ENCODE peak calls at places on chromosomes 6 and 20, in four cellular contexts. O is IMR-90, Z is neural crest cell, U is BE2C. E is an unnamed sample.
A peak's percentile ranks its signal among the peaks of the same experiment; 100 is the strongest.

GRCh38 chr6:3162565-3163247 is 5.4 kb upstream of the TUBB2A start:
- DNase-seq in O (peak; percentile 71), U (peak; percentile 87), Z (peak; percentile 65), E (peak; percentile 96)

GRCh38 chr20:56900252-56900651 is 271.1 kb downstream of the TFAP2C start:
- DNase-seq in O (no peak), U (no peak), Z (no peak), E (no peak)

GRCh38 chr6:7236312-7237209 is 76.4 kb downstream of the SSR1 start:
- DNase-seq in O (no peak), Z (no peak), U (no peak), E (no peak)

GRCh38 chr6:91166271-91166670 is 579.4 kb upstream of the MAP3K7 start:
- DNase-seq in Z (no peak), U (no peak), O (no peak), E (no peak)

GRCh38 chr20:41169791-41170351 is 32.5 kb downstream of the PLCG1 start:
- DNase-seq in U (no peak), Z (no peak), O (peak; percentile 78), E (no peak)

GRCh38 chr20:52105045-52105572 is 86.5 kb downstream of the ZFP64 start:
- DNase-seq in O (peak; percentile 26), U (peak; percentile 63), Z (no peak), E (no peak)

GRCh38 chr6:161238076-161238869 is 35.6 kb downstream of the AGPAT4 start:
- DNase-seq in U (no peak), O (peak; percentile 76), Z (no peak), E (no peak)

GRCh38 chr6:124995645-124996325 is 33.5 kb downstream of the RNF217 start:
- DNase-seq in U (no peak), O (no peak), Z (no peak), E (no peak)

GRCh38 chr6:131979515-131980337 is 28.6 kb upstream of the CCN2 start:
- DNase-seq in U (no peak), O (peak; percentile 97), Z (no peak), E (no peak)

GRCh38 chr6:159959976-159960384 is 8.9 kb upstream of the IGF2R start:
- DNase-seq in Z (no peak), U (no peak), O (peak; percentile 58), E (no peak)

DNA sequence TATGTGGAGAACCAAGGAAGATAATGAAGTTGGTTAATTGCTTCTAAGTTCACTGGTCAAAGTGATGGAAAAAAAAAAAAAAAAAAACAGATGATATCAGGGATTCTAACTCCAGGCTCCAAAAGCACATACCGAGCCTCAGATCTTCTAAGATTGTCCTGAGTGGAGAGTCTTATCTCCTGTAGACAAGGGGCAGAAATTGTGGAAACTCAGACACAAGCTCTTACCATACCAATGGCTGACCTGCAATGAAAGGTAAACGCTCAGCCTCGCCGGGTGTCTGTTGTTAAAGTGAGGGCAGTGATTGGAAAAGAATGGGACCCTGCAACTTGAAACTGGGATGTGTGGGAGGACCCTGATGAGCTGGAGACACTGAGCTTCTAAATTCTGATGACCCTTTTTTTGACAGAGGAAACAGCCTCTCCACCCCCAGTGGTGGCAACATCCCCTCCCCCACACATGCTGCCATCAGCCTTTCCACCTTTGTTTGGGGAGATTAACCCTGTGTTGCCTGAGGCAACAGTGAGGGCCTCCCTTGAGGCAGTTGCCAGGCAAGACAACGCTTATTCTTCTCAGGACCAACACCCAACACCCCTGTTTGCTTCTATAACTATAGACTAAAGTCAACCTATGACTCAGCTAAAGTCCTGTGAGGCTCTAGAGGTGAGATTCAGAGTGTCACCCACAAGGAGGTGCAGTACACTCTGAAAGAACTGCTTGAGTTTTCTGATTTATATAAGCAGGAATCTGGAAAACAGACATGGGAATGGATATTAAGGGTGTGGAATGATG is 154.0 kb downstream of the THBS2 start:
- DNase-seq in Z (no peak), O (peak; percentile 70), U (no peak), E (no peak)
- TF ChIP-seq CTCF in Z (no peak), O (peak; percentile 36), U (no peak), E (no peak)

DNA sequence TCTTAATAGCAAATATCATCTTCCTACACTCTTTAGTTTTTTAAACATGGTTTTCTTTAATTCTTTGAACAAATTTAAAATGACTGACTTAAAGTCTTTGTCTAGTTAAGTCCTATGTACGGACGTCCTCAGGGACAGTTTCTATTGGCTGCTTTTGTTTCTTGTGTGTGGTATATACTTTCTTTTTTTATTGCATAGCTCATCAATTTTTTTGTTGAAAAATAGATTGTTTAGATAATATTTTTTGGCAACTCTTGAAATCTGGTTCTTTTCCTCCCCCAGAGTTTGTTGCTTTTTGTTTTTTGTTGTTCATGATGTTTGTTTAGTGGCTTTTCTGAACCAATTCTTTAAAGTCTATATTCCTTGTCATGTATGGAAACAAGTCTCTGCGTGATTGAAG is 479.8 kb downstream of the PREX1 start:
- DNase-seq in O (no peak), U (no peak), Z (no peak), E (no peak)
- TF ChIP-seq CTCF in O (no peak), U (no peak), Z (no peak), E (no peak)

GRCh38 chr20:38136421-38137245 is 28.4 kb downstream of the TGM2 start:
- DNase-seq in U (no peak), Z (no peak), O (no peak), E (no peak)
- TF ChIP-seq CTCF in U (no peak), Z (no peak), O (no peak), E (no peak)

DNA sequence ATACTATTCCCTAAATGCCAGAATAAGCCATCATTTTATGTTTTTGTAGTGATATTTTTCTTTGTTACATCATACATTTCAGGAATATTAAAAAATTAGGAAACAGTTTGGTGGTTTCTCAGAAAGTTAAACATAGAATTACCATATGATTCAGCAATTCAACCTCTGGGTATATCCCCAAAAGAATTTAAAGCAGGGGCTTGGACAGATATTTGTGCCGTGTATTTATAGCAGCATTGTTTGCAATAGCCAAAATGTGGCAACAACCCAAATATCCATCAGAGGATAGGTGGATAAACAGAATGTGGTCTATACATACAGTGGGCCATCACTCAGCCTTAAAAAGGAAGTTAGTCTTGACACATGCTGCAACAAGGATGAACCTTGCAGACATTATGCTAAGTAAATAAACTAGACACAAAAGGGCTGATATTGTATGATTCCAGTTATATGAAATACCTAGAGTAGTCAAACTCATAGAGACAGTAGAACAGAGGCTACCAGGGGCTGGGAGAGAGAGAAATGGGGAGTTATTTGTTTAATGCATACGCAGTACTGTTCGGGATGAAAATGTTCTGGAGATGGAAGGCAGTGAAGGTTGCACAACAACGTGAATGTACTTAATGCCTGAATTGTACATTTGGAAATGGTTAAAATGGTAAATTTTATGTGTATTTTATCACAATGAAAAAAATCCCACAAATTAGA is 18.9 kb upstream of the TRAF3IP2 start:
- DNase-seq in U (no peak), Z (no peak), O (peak; percentile 31), E (no peak)
- TF ChIP-seq CTCF in U (no peak), Z (no peak), O (no peak), E (no peak)

DNA sequence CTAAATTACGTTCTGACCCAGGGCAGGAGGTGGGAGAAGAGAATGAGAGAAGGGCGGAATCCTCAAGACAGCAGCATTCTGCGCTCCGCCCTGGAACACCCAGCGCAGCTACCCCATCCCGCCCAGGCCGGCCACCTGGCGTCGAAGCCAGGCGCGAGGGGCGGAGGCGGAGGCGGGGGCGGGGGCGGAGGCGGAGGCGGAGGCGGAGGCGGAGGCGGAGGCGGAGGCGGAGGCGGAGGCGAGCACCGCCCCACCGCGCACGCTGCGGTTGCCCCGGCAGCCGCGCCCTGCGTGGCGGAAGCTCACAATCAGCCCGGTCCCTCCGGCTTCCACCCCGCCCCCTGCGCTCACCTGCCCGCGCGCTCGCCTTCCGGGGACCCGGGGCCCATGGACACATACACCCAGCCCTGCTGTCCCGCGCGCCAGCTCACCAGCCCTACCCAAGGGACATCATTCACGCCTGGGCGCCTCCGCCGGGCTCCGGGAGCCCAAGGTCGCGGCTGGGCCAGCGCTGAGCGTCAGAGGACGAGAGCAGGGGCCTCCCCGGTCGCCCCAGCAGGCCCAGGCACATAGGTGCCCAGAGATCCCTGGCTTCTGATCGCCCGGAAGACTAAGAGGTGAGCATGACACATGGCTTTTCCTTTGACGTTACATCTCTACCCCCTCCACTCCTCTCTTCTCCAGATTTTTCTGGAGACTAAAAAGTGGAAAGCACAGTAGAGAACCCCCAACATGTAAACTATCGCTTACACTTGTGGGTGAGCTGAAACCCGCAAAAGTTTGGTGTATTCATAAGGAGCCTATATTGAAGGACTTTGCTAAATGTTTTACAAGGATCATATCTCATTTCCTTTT is at the start of gene ANKEF1:
- DNase-seq in Z (peak; percentile 57), U (peak; percentile 89), O (peak; percentile 2), E (peak; percentile 88)
- TF ChIP-seq CTCF in Z (peak; percentile 17), U (no peak), O (no peak), E (no peak)

DNA sequence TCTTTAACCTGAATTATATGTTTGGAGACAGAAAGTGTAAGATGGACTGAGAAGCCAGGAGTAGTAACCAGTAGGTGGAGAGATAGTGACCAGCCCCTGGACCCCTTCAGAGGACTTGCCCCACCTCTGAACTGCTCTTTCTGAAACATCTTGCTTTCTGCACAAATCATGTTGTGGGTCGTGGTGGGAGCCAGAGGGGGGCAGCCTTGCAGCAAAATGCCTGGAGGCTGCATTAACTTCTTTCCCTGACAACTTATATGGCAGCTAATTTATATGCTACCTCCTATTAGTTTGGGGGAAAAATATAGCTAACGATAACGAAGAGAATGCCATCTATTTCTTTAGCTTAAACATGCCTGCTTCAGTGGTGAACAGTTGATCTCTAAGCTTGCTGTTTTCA is 859.8 kb downstream of the MAFB start:
- DNase-seq in Z (no peak), O (peak; percentile 41), U (no peak), E (no peak)
- TF ChIP-seq CTCF in Z (peak; percentile 48), O (peak; percentile 73), U (no peak), E (peak; percentile 18)